ENCODE peak calls at places on chromosomes 3 and 15, in six cellular contexts. One of them, this sample, is unnamed.

GRCh38 chr3:72347819-72348319 is 500.4 kb downstream of the SHQ1 start:
- DNase-seq in kidney epithelial cell: no peak
- DNase-seq in AG09309: peak; percentile 88
- DNase-seq in choroid plexus epithelial cell: peak; percentile 56
- DNase-seq in dorsolateral prefrontal cortex: peak; percentile 72
- DNase-seq in left lung: peak; percentile 80
- DNase-seq in this sample: no peak

GRCh38 chr3:115667175-115668065 is 44.1 kb downstream of the GAP43 start:
- DNase-seq in kidney epithelial cell: no peak
- DNase-seq in AG09309: no peak
- DNase-seq in choroid plexus epithelial cell: peak; percentile 34
- DNase-seq in dorsolateral prefrontal cortex: no peak
- DNase-seq in left lung: no peak
- DNase-seq in this sample: no peak

GRCh38 chr15:75230524-75231371 is 27.4 kb upstream of the GOLGA6C start:
- DNase-seq in kidney epithelial cell: no peak
- DNase-seq in AG09309: no peak
- DNase-seq in choroid plexus epithelial cell: no peak
- DNase-seq in dorsolateral prefrontal cortex: no peak
- DNase-seq in left lung: peak; percentile 26
- DNase-seq in this sample: no peak

GRCh38 chr3:99878005-99878404 is 60.3 kb downstream of the CMSS1 start:
- DNase-seq in kidney epithelial cell: peak; percentile 78
- DNase-seq in AG09309: no peak
- DNase-seq in choroid plexus epithelial cell: peak; percentile 80
- DNase-seq in dorsolateral prefrontal cortex: no peak
- DNase-seq in left lung: no peak
- DNase-seq in this sample: no peak

GRCh38 chr3:160564949-160565441 is 376 bp downstream of the KPNA4 start:
- DNase-seq in kidney epithelial cell: no peak
- DNase-seq in AG09309: no peak
- DNase-seq in choroid plexus epithelial cell: peak; percentile 69
- DNase-seq in dorsolateral prefrontal cortex: peak; percentile 60
- DNase-seq in left lung: peak; percentile 75
- DNase-seq in this sample: no peak

GRCh38 chr15:78012643-78013077 is 64.9 kb downstream of the TBC1D2B start:
- DNase-seq in kidney epithelial cell: no peak
- DNase-seq in AG09309: no peak
- DNase-seq in choroid plexus epithelial cell: peak; percentile 44
- DNase-seq in dorsolateral prefrontal cortex: no peak
- DNase-seq in left lung: peak; percentile 74
- DNase-seq in this sample: no peak

GRCh38 chr3:48576647-48577046 is 13.1 kb upstream of the UCN2 start:
- DNase-seq in kidney epithelial cell: no peak
- DNase-seq in AG09309: no peak
- DNase-seq in choroid plexus epithelial cell: no peak
- DNase-seq in dorsolateral prefrontal cortex: no peak
- DNase-seq in left lung: no peak
- DNase-seq in this sample: no peak

GRCh38 chr3:113600418-113601185 is 68.2 kb downstream of the SIDT1 start:
- DNase-seq in kidney epithelial cell: no peak
- DNase-seq in AG09309: no peak
- DNase-seq in choroid plexus epithelial cell: no peak
- DNase-seq in dorsolateral prefrontal cortex: no peak
- DNase-seq in left lung: no peak
- DNase-seq in this sample: no peak

GRCh38 chr3:59368887-59369286 is 319.1 kb upstream of the CFAP20DC start:
- DNase-seq in kidney epithelial cell: no peak
- DNase-seq in AG09309: no peak
- DNase-seq in choroid plexus epithelial cell: no peak
- DNase-seq in dorsolateral prefrontal cortex: no peak
- DNase-seq in left lung: no peak
- DNase-seq in this sample: no peak

GRCh38 chr15:85854345-85855097 is 59.8 kb upstream of the KLHL25 start:
- DNase-seq in kidney epithelial cell: no peak
- DNase-seq in AG09309: peak; percentile 24
- DNase-seq in choroid plexus epithelial cell: peak; percentile 80
- DNase-seq in dorsolateral prefrontal cortex: no peak
- DNase-seq in left lung: no peak
- DNase-seq in this sample: peak; percentile 37

GRCh38 chr15:28094732-28095521 is 4.2 kb downstream of the OCA2 start:
- DNase-seq in kidney epithelial cell: no peak
- DNase-seq in AG09309: no peak
- DNase-seq in choroid plexus epithelial cell: no peak
- DNase-seq in dorsolateral prefrontal cortex: no peak
- DNase-seq in left lung: peak; percentile 77
- DNase-seq in this sample: no peak

GRCh38 chr3:127342735-127343134 is 54.9 kb upstream of the PRR20G start:
- DNase-seq in kidney epithelial cell: no peak
- DNase-seq in AG09309: no peak
- DNase-seq in choroid plexus epithelial cell: no peak
- DNase-seq in dorsolateral prefrontal cortex: no peak
- DNase-seq in left lung: no peak
- DNase-seq in this sample: no peak

GRCh38 chr3:129783470-129783869 is 110.0 kb downstream of the TMCC1 start:
- DNase-seq in kidney epithelial cell: no peak
- DNase-seq in AG09309: peak; percentile 44
- DNase-seq in choroid plexus epithelial cell: no peak
- DNase-seq in dorsolateral prefrontal cortex: no peak
- DNase-seq in left lung: no peak
- DNase-seq in this sample: no peak

GRCh38 chr3:178310833-178311380 is 225.3 kb upstream of the KCNMB2 start:
- DNase-seq in kidney epithelial cell: no peak
- DNase-seq in AG09309: no peak
- DNase-seq in choroid plexus epithelial cell: no peak
- DNase-seq in dorsolateral prefrontal cortex: no peak
- DNase-seq in left lung: no peak
- DNase-seq in this sample: no peak

GRCh38 chr3:16366581-16366980 is 101.6 kb downstream of the OXNAD1 start:
- DNase-seq in kidney epithelial cell: no peak
- DNase-seq in AG09309: no peak
- DNase-seq in choroid plexus epithelial cell: no peak
- DNase-seq in dorsolateral prefrontal cortex: no peak
- DNase-seq in left lung: no peak
- DNase-seq in this sample: no peak

GRCh38 chr3:54358327-54358726 is 236.0 kb downstream of the CACNA2D3 start:
- DNase-seq in kidney epithelial cell: no peak
- DNase-seq in AG09309: no peak
- DNase-seq in choroid plexus epithelial cell: no peak
- DNase-seq in dorsolateral prefrontal cortex: no peak
- DNase-seq in left lung: no peak
- DNase-seq in this sample: no peak

GRCh38 chr3:70882104-70882503 is 569.7 kb upstream of the MDFIC2 start:
- DNase-seq in kidney epithelial cell: no peak
- DNase-seq in AG09309: no peak
- DNase-seq in choroid plexus epithelial cell: peak; percentile 52
- DNase-seq in dorsolateral prefrontal cortex: no peak
- DNase-seq in left lung: no peak
- DNase-seq in this sample: no peak

GRCh38 chr3:119810018-119810435 is 28.1 kb downstream of the NR1I2 start:
- DNase-seq in kidney epithelial cell: no peak
- DNase-seq in AG09309: no peak
- DNase-seq in choroid plexus epithelial cell: peak; percentile 30
- DNase-seq in dorsolateral prefrontal cortex: peak; percentile 65
- DNase-seq in left lung: peak; percentile 59
- DNase-seq in this sample: peak; percentile 22

GRCh38 chr15:88745696-88746095 is 57.5 kb upstream of the ACAN start:
- DNase-seq in kidney epithelial cell: no peak
- DNase-seq in AG09309: peak; percentile 87
- DNase-seq in choroid plexus epithelial cell: peak; percentile 73
- DNase-seq in dorsolateral prefrontal cortex: no peak
- DNase-seq in left lung: no peak
- DNase-seq in this sample: no peak

GRCh38 chr3:65508743-65509422 is 529.8 kb downstream of the MAGI1 start:
- DNase-seq in kidney epithelial cell: no peak
- DNase-seq in AG09309: no peak
- DNase-seq in choroid plexus epithelial cell: no peak
- DNase-seq in dorsolateral prefrontal cortex: no peak
- DNase-seq in left lung: no peak
- DNase-seq in this sample: no peak

GRCh38 chr15:57861039-57861638 is 154.6 kb downstream of the POLR2M start:
- DNase-seq in kidney epithelial cell: peak; percentile 19
- DNase-seq in AG09309: peak; percentile 39
- DNase-seq in choroid plexus epithelial cell: peak; percentile 85
- DNase-seq in dorsolateral prefrontal cortex: no peak
- DNase-seq in left lung: no peak
- DNase-seq in this sample: peak; percentile 59

GRCh38 chr15:64105113-64105704 is 9.4 kb downstream of the SNX1 start:
- DNase-seq in kidney epithelial cell: no peak
- DNase-seq in AG09309: peak; percentile 37
- DNase-seq in choroid plexus epithelial cell: peak; percentile 82
- DNase-seq in dorsolateral prefrontal cortex: no peak
- DNase-seq in left lung: no peak
- DNase-seq in this sample: no peak

GRCh38 chr3:139327861-139328260 is 16.0 kb upstream of the MRPS22 start:
- DNase-seq in kidney epithelial cell: no peak
- DNase-seq in AG09309: no peak
- DNase-seq in choroid plexus epithelial cell: no peak
- DNase-seq in dorsolateral prefrontal cortex: no peak
- DNase-seq in left lung: no peak
- DNase-seq in this sample: no peak

GRCh38 chr15:71448688-71449114 is 333.4 kb downstream of the THSD4 start:
- DNase-seq in kidney epithelial cell: no peak
- DNase-seq in AG09309: peak; percentile 40
- DNase-seq in choroid plexus epithelial cell: peak; percentile 84
- DNase-seq in dorsolateral prefrontal cortex: no peak
- DNase-seq in left lung: no peak
- DNase-seq in this sample: peak; percentile 65

DNA sequence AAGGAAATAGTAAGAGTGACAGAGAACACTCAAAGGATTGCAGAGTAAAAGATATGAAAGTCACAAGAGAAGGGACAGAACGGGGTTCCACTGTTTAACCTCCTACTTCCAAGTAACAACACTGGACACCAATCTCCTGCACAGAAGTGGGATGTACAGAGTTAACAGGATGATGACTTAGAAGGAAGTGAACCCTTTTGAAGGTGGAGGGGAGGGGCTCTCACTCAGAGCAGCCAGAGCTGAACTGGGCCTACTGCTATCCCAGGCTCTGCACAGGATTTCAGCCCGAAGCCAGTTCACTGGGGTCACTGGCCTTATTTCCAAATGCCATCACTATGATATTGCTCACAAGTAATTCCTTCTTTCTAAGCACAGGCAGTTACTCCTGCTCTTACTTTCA is 130.2 kb upstream of the PRICKLE2 start:
- DNase-seq in kidney epithelial cell: no peak
- DNase-seq in AG09309: no peak
- DNase-seq in choroid plexus epithelial cell: peak; percentile 76
- DNase-seq in dorsolateral prefrontal cortex: no peak
- DNase-seq in left lung: no peak
- DNase-seq in this sample: no peak
- H3K4me3 ChIP-seq in kidney epithelial cell: no peak overlapping the region
- H3K4me3 ChIP-seq in AG09309: no peak overlapping the region
- H3K4me3 ChIP-seq in choroid plexus epithelial cell: no peak overlapping the region
- H3K4me3 ChIP-seq in dorsolateral prefrontal cortex: peak overlapping the region; percentile 21
- H3K4me3 ChIP-seq in left lung: no peak overlapping the region
- H3K4me3 ChIP-seq in this sample: no peak overlapping the region

DNA sequence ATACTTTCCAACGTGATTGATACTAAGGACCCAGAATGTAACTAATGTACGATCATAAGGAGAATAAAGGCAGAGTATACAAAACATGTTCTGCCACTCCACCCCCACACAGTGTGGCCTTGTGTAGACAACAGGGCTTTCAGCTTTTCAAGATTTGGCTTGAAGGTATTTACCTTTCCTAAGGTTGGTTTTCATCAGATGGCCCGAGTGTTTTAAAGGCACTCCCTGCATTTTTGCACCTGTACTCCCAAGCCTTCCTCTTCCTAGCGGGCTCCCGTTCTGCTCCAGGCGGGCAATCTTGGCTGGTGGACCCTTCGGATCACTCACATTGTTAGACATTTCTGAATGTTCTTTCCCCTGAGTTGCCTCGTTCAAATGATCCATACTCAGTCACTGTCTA is 4.6 kb downstream of the SATB1 start:
- DNase-seq in kidney epithelial cell: no peak
- DNase-seq in AG09309: no peak
- DNase-seq in choroid plexus epithelial cell: no peak
- DNase-seq in dorsolateral prefrontal cortex: no peak
- DNase-seq in left lung: no peak
- DNase-seq in this sample: no peak
- TF ChIP-seq CTCF in kidney epithelial cell: no peak
- TF ChIP-seq CTCF in AG09309: no peak
- TF ChIP-seq CTCF in choroid plexus epithelial cell: no peak
- TF ChIP-seq CTCF in dorsolateral prefrontal cortex: no peak
- TF ChIP-seq CTCF in left lung: no peak
- TF ChIP-seq CTCF in this sample: no peak

GRCh38 chr3:155872904-155873646 is 2.6 kb downstream of the GMPS start:
- DNase-seq in kidney epithelial cell: no peak
- DNase-seq in AG09309: no peak
- DNase-seq in choroid plexus epithelial cell: no peak
- DNase-seq in dorsolateral prefrontal cortex: no peak
- DNase-seq in left lung: no peak
- DNase-seq in this sample: no peak
- H3K4me3 ChIP-seq in kidney epithelial cell: no peak overlapping the region
- H3K4me3 ChIP-seq in AG09309: no peak overlapping the region
- H3K4me3 ChIP-seq in choroid plexus epithelial cell: no peak overlapping the region
- H3K4me3 ChIP-seq in dorsolateral prefrontal cortex: no peak overlapping the region
- H3K4me3 ChIP-seq in left lung: no peak overlapping the region
- H3K4me3 ChIP-seq in this sample: peak overlapping the region; percentile 89

GRCh38 chr3:128650096-128651050 is at the start of gene RPN1:
- DNase-seq in kidney epithelial cell: peak; percentile 70
- DNase-seq in AG09309: peak; percentile 70
- DNase-seq in choroid plexus epithelial cell: peak; percentile 97
- DNase-seq in dorsolateral prefrontal cortex: peak; percentile 96
- DNase-seq in left lung: peak; percentile 97
- DNase-seq in this sample: peak; percentile 82

GRCh38 chr3:128647307-128647706 is 3.3 kb downstream of the RPN1 start:
- DNase-seq in kidney epithelial cell: no peak
- DNase-seq in AG09309: no peak
- DNase-seq in choroid plexus epithelial cell: no peak
- DNase-seq in dorsolateral prefrontal cortex: no peak
- DNase-seq in left lung: no peak
- DNase-seq in this sample: no peak

GRCh38 chr3:128649264-128649663 is 1.4 kb downstream of the RPN1 start:
- DNase-seq in kidney epithelial cell: no peak
- DNase-seq in AG09309: no peak
- DNase-seq in choroid plexus epithelial cell: peak; percentile 17
- DNase-seq in dorsolateral prefrontal cortex: no peak
- DNase-seq in left lung: no peak
- DNase-seq in this sample: no peak

DNA sequence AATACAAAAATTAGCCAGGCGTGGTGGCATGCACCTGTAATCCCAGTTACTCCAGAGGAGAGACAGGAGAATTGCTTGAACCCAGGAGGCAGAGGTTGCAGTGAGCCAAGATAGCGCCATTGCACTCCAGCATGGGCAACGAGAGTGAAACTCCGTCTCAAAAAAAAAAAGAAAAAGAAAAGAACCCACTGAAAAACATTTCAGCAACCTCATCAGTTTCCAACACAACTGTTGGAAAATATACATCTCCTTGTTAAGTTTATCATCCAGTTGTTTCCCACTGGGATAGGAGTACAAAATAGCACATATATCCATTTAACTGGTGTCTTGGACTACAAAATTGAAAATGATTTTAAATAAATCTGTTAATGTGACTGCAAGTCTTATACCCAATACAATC is 2.2 kb downstream of the RPN1 start:
- DNase-seq in kidney epithelial cell: no peak
- DNase-seq in AG09309: no peak
- DNase-seq in choroid plexus epithelial cell: no peak
- DNase-seq in dorsolateral prefrontal cortex: no peak
- DNase-seq in left lung: no peak
- DNase-seq in this sample: no peak
- TF ChIP-seq CTCF in kidney epithelial cell: no peak
- TF ChIP-seq CTCF in AG09309: no peak
- TF ChIP-seq CTCF in choroid plexus epithelial cell: no peak
- TF ChIP-seq CTCF in dorsolateral prefrontal cortex: no peak
- TF ChIP-seq CTCF in left lung: no peak
- TF ChIP-seq CTCF in this sample: no peak

This sample was measured in HFF-Myc.